ENCODE peak calls at places on chromosomes 4 and X, in six cellular contexts. T is right atrium auricular region, Z is psoas muscle, X is suprapubic skin, O is endothelial cell of umbilical vein, H is HCT116. W is an unnamed sample.

GRCh38 chr4:73776363-73776762 is 36.0 kb downstream of the CXCL8 start:
- DNase-seq in T (no peak), O (peak; percentile 97), H (no peak), Z (no peak), X (no peak), W (peak; percentile 45)

GRCh38 chr4:186345184-186345583 is 79.2 kb downstream of the F11 start:
- DNase-seq in O (no peak), H (no peak), T (no peak), X (no peak), Z (no peak), W (no peak)

GRCh38 chr4:58191086-58191485 is 1080.9 kb upstream of the IGFBP7 start:
- DNase-seq in X (no peak), O (no peak), T (no peak), Z (no peak), H (no peak), W (no peak)

GRCh38 chr4:128468485-128468989 is 180.9 kb upstream of the PGRMC2 start:
- DNase-seq in T (peak; percentile 88), H (no peak), O (peak; percentile 90), Z (no peak), X (no peak), W (peak; percentile 64)

GRCh38 chr4:143351149-143351691 is 14.5 kb downstream of the GAB1 start:
- DNase-seq in O (no peak), Z (no peak), H (no peak), X (no peak), T (no peak), W (no peak)

GRCh38 chrX:22135994-22136684 is 104.0 kb downstream of the PHEX start:
- DNase-seq in O (peak; percentile 75), H (peak; percentile 16), T (no peak), X (no peak), Z (no peak), W (peak; percentile 88)

GRCh38 chr4:184934184-184934583 is 84.1 kb upstream of the HELT start:
- DNase-seq in T (no peak), Z (no peak), X (no peak), O (no peak), H (no peak), W (peak; percentile 10)

GRCh38 chrX:14697453-14697852 is 168.1 kb downstream of the GLRA2 start:
- DNase-seq in Z (no peak), H (peak; percentile 34), T (no peak), O (peak; percentile 6), X (no peak), W (peak; percentile 11)

GRCh38 chrX:40987413-40987812 is 97.8 kb upstream of the USP9X start:
- DNase-seq in Z (no peak), X (no peak), T (no peak), H (no peak), O (no peak), W (no peak)

GRCh38 chr4:182556576-182556975 is 313.4 kb downstream of the TENM3 start:
- DNase-seq in H (no peak), Z (no peak), T (no peak), X (no peak), O (no peak), W (no peak)

GRCh38 chr4:182562350-182562749 is 319.1 kb downstream of the TENM3 start:
- DNase-seq in Z (no peak), H (no peak), T (no peak), O (no peak), X (no peak), W (no peak)

GRCh38 chr4:182555997-182556418 is 312.8 kb downstream of the TENM3 start:
- DNase-seq in T (no peak), H (no peak), O (no peak), X (no peak), Z (no peak), W (peak; percentile 50)

GRCh38 chr4:182564966-182565365 is 321.8 kb downstream of the TENM3 start:
- DNase-seq in H (no peak), Z (no peak), T (no peak), O (no peak), X (no peak), W (no peak)

DNA sequence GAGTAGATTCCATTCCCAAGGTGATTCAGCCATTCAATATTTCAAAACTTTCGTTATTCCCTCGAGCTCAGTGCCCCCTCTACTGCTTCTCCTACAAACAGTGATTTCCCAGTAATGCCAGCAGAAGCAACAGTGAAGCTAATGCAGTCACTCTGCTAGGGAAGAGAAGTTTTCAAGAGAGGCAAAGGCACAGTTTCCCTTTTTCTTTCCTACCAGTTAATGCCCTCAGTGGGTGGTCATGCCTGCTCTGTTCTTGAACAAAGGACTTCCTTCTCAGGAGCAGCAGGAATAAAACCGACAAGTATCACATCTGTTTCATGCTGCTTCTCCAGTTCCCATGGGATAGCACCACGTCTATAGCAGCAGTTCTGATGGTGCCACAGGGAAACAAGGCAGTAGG is 317.2 kb downstream of the TENM3 start:
- DNase-seq in Z (no peak), T (no peak), X (no peak), O (peak; percentile 66), H (no peak), W (no peak)
- TF ChIP-seq CTCF in Z (no peak), T (no peak), X (no peak), O (no peak), H (no peak), W (no peak)

DNA sequence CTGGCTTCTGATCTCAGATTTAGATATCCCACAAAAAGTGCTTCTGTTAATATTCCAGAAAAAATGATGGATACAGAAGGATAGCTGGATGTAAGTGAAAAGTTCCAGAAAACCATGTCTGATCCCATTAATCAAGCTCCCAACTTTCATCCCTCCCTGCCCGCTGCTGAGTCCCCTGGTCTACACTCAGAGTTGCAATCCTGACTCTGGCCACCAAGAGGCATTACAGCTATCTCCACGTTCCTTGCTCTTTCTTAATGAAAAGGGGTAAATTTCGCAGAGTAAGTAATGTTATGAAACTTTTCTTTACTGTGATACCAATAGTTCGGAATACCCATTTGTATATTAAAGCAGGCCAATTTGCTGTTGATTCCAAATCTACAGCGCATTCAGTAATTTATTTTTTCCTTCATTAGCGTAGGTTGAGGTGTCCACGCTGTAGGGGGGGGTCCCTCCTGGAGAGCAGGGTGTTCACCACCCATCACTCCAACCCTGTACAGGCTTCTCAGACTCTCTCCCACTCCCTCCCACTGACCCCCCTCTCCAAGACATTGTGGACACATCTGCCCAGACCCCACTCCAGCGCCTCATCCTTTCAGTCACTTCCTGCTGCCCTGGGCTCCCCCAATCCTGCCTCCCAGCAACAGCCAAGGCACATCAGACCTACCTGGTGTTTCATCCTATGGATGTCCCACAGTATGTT is 55.1 kb downstream of the RAB40A start:
- DNase-seq in X (no peak), O (peak; percentile 55), T (no peak), Z (no peak), H (peak; percentile 8), W (peak; percentile 43)
- H3K4me3 ChIP-seq in X (peak overlapping the region; percentile 39), O (peak overlapping the region; percentile 51), T (peak overlapping the region; percentile 31), Z (peak overlapping the region; percentile 42), H (no peak overlapping the region), W (no peak overlapping the region)

DNA sequence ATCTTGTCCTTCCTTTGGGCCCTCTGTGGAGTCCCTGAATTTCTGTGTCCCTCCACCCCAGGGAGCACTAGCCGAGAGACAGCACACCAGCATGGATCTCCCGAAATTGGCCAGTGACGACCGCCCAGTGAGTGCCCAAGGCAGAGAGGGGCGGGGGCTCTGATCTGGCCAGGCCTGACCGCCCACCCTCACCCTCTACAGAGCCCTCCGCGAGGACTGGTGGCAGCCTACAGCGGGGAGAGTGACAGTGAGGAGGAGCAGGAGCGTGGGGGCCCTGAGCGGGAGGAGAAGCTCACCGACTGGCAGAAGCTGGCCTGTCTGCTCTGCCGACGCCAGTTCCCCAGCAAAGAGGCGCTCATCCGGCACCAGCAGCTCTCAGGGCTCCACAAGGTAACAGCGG is 8.4 kb upstream of the UBA1 start:
- DNase-seq in T (no peak), O (no peak), Z (no peak), H (no peak), X (peak; percentile 24), W (no peak)
- H3K36me3 ChIP-seq in T (peaks cover 43% of the 10 kb centered on the region), O (no peaks in the 10 kb centered on the region), Z (peaks cover 3% of the 10 kb centered on the region), H (no peaks in the 10 kb centered on the region), X (peaks cover 49% of the 10 kb centered on the region), W (peaks cover 11% of the 10 kb centered on the region)

GRCh38 chr4:91032725-91033445 is 905.7 kb downstream of the CCSER1 start:
- DNase-seq in Z (no peak), X (no peak), T (no peak), H (no peak), O (no peak), W (no peak)
- TF ChIP-seq CTCF in Z (no peak), X (no peak), T (no peak), H (no peak), O (no peak), W (no peak)

GRCh38 chrX:131762802-131763234 is 218.9 kb downstream of the OR13H1 start:
- DNase-seq in X (no peak), H (no peak), T (no peak), O (no peak), Z (no peak), W (no peak)
- H3K4me3 ChIP-seq in X (no peak overlapping the region), H (no peak overlapping the region), T (peak overlapping the region; percentile 39), O (no peak overlapping the region), Z (peak overlapping the region; percentile 68), W (no peak overlapping the region)

DNA sequence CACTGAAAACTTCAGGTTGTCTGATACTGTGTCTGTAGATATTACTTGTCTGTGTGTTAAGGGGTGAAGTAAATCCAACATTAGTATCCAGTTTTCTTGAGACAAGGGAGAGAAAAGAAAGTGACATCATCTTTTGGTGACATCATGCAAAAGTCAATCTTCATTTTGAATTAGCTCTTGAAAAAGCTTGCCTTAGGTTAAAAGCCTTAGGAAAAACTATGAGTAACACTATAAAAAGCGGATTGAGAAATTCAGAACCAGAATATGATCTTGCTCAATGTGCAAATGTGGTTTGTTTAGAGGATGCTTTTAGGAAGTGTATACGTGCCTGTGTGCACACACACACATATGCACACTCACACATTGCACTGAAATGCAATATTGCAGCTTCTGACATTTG is 345.8 kb upstream of the CASK start:
- DNase-seq in H (no peak), T (no peak), Z (no peak), X (no peak), O (no peak), W (peak; percentile 77)
- H3K36me3 ChIP-seq in H (no peaks in the 10 kb centered on the region), T (no peaks in the 10 kb centered on the region), Z (no peaks in the 10 kb centered on the region), X (no peaks in the 10 kb centered on the region), O (no peaks in the 10 kb centered on the region), W (no peaks in the 10 kb centered on the region)

GRCh38 chr4:1277667-1278335 is 11.9 kb upstream of the MAEA start:
- DNase-seq in T (no peak), H (no peak), X (no peak), O (no peak), Z (no peak), W (no peak)
- TF ChIP-seq CTCF in T (no peak), H (peak; percentile 37), X (no peak), O (no peak), Z (no peak), W (no peak)

GRCh38 chrX:153928846-153929245 is 2.8 kb upstream of the ARHGAP4 start:
- DNase-seq in X (no peak), O (no peak), T (no peak), H (no peak), Z (no peak), W (no peak)
- H3K4me3 ChIP-seq in X (peak overlapping the region; percentile 59), O (no peak overlapping the region), T (peak overlapping the region; percentile 64), H (peak overlapping the region; percentile 35), Z (peak overlapping the region; percentile 86), W (no peak overlapping the region)